ENCODE peak calls at places on chromosomes 6 and 20, in six cellular contexts. W is AML-193; P is activated naive CD8-positive, alpha-beta T cell treated with anti-CD3 and anti-CD28 coated beads for 36 hours; O is neural crest cell; D is T-helper 1 cell; G is nucleus accumbens. F is an unnamed sample.

GRCh38 chr6:71977860-71978259 is 91.5 kb downstream of the RIMS1 start:
- DNase-seq in D (no peak), O (no peak), G (no peak), P (no peak), W (no peak), F (peak)

GRCh38 chr20:44186674-44187053 is 324 bp downstream of the JPH2 start:
- DNase-seq in O (no peak), W (no peak), D (no peak), G (no peak), P (no peak), F (no peak)

GRCh38 chr6:70310063-70310694 is 7.3 kb upstream of the COL9A1 start:
- DNase-seq in D (no peak), G (no peak), W (peak), O (no peak), P (no peak), F (peak)

GRCh38 chr20:4120921-4121321 is 105.6 kb upstream of the RNF24 start:
- DNase-seq in W (no peak), G (no peak), P (no peak), O (no peak), D (no peak), F (peak)

GRCh38 chr20:62117658-62118057 is 4.6 kb upstream of the LSM14B start:
- DNase-seq in G (no peak), O (no peak), P (peak), D (peak), W (no peak), F (no peak)

GRCh38 chr6:35485402-35485877 is 11.4 kb downstream of the TEAD3 start:
- DNase-seq in O (no peak), D (no peak), G (no peak), P (no peak), W (no peak), F (no peak)

GRCh38 chr20:52150440-52151258 is 40.9 kb downstream of the ZFP64 start:
- DNase-seq in D (no peak), G (no peak), P (no peak), O (peak), W (peak), F (peak)

GRCh38 chr6:37175332-37176267 is 5.6 kb downstream of the PIM1 start:
- DNase-seq in W (no peak), G (no peak), O (no peak), P (no peak), D (no peak), F (no peak)

GRCh38 chr20:50992336-50992732 is 30.6 kb downstream of the KCNG1 start:
- DNase-seq in P (no peak), W (no peak), O (no peak), G (no peak), D (no peak), F (no peak)

GRCh38 chr6:62150048-62150663 is 135.9 kb downstream of the KHDRBS2 start:
- DNase-seq in W (peak), D (no peak), O (peak), P (no peak), G (no peak), F (peak)

GRCh38 chr20:14055127-14055742 is 59.9 kb downstream of the MACROD2 start:
- DNase-seq in W (peak), D (no peak), O (peak), G (no peak), P (no peak), F (peak)

GRCh38 chr6:636488-636887 is 20.4 kb downstream of the HUS1B start:
- DNase-seq in G (no peak), P (no peak), O (no peak), W (no peak), D (no peak), F (no peak)

GRCh38 chr6:4322846-4323309 is 187.5 kb upstream of the ECI2 start:
- DNase-seq in G (no peak), D (no peak), P (no peak), W (no peak), O (no peak), F (no peak)

F was measured in dermis blood vessel endothelial cell.